ENCODE peak calls at places on chromosomes 3 and 15, in eight cellular contexts. One of them, this sample, is unnamed.
A peak's percentile ranks its signal among the peaks of the same experiment; 100 is the strongest.

GRCh38 chr3:87979527-87979926 is 79.3 kb downstream of the CGGBP1 start:
- DNase-seq in M059J: no peak
- DNase-seq in HFF-Myc: no peak
- DNase-seq in ELR: no peak
- DNase-seq in posterior vena cava: no peak
- DNase-seq in activated CD8-positive, alpha-beta memory T cell treated with anti-CD3 and anti-CD28 coated beads for 48 hours: no peak
- DNase-seq in pancreas: peak; percentile 20
- DNase-seq in glutamatergic neuron: no peak
- DNase-seq in this sample: no peak

GRCh38 chr15:77031376-77032050 is 36.6 kb downstream of the PSTPIP1 start:
- DNase-seq in M059J: peak; percentile 50
- DNase-seq in HFF-Myc: no peak
- DNase-seq in ELR: peak; percentile 43
- DNase-seq in posterior vena cava: peak; percentile 58
- DNase-seq in activated CD8-positive, alpha-beta memory T cell treated with anti-CD3 and anti-CD28 coated beads for 48 hours: no peak
- DNase-seq in pancreas: peak; percentile 12
- DNase-seq in glutamatergic neuron: peak; percentile 66
- DNase-seq in this sample: peak; percentile 78

GRCh38 chr3:65855370-65856100 is 183.2 kb downstream of the MAGI1 start:
- DNase-seq in M059J: peak; percentile 55
- DNase-seq in HFF-Myc: no peak
- DNase-seq in ELR: peak; percentile 36
- DNase-seq in posterior vena cava: no peak
- DNase-seq in activated CD8-positive, alpha-beta memory T cell treated with anti-CD3 and anti-CD28 coated beads for 48 hours: no peak
- DNase-seq in pancreas: no peak
- DNase-seq in glutamatergic neuron: no peak
- DNase-seq in this sample: no peak

GRCh38 chr3:82080261-82080660 is 318.8 kb upstream of the GBE1 start:
- DNase-seq in M059J: peak; percentile 22
- DNase-seq in HFF-Myc: no peak
- DNase-seq in ELR: no peak
- DNase-seq in posterior vena cava: no peak
- DNase-seq in activated CD8-positive, alpha-beta memory T cell treated with anti-CD3 and anti-CD28 coated beads for 48 hours: no peak
- DNase-seq in pancreas: no peak
- DNase-seq in glutamatergic neuron: no peak
- DNase-seq in this sample: no peak

GRCh38 chr3:44648564-44649229 is at the start of gene ZNF35:
- DNase-seq in M059J: peak; percentile 85
- DNase-seq in HFF-Myc: peak; percentile 72
- DNase-seq in ELR: peak; percentile 94
- DNase-seq in posterior vena cava: peak; percentile 93
- DNase-seq in activated CD8-positive, alpha-beta memory T cell treated with anti-CD3 and anti-CD28 coated beads for 48 hours: peak; percentile 13
- DNase-seq in pancreas: peak; percentile 66
- DNase-seq in glutamatergic neuron: peak; percentile 89
- DNase-seq in this sample: peak; percentile 91

GRCh38 chr15:80068578-80068977 is 9.1 kb downstream of the ZFAND6 start:
- DNase-seq in M059J: peak; percentile 32
- DNase-seq in HFF-Myc: peak; percentile 56
- DNase-seq in ELR: no peak
- DNase-seq in posterior vena cava: no peak
- DNase-seq in activated CD8-positive, alpha-beta memory T cell treated with anti-CD3 and anti-CD28 coated beads for 48 hours: no peak
- DNase-seq in pancreas: no peak
- DNase-seq in glutamatergic neuron: no peak
- DNase-seq in this sample: no peak

GRCh38 chr3:70989174-70989573 is 594.4 kb downstream of the FOXP1 start:
- DNase-seq in M059J: peak; percentile 75
- DNase-seq in HFF-Myc: no peak
- DNase-seq in ELR: peak; percentile 60
- DNase-seq in posterior vena cava: no peak
- DNase-seq in activated CD8-positive, alpha-beta memory T cell treated with anti-CD3 and anti-CD28 coated beads for 48 hours: no peak
- DNase-seq in pancreas: no peak
- DNase-seq in glutamatergic neuron: no peak
- DNase-seq in this sample: no peak

GRCh38 chr15:47516576-47517371 is 200.5 kb upstream of the SEMA6D start:
- DNase-seq in M059J: no peak
- DNase-seq in HFF-Myc: no peak
- DNase-seq in ELR: peak; percentile 59
- DNase-seq in posterior vena cava: no peak
- DNase-seq in activated CD8-positive, alpha-beta memory T cell treated with anti-CD3 and anti-CD28 coated beads for 48 hours: no peak
- DNase-seq in pancreas: no peak
- DNase-seq in glutamatergic neuron: no peak
- DNase-seq in this sample: no peak

GRCh38 chr15:93770788-93771187 is 460.6 kb upstream of the MCTP2 start:
- DNase-seq in M059J: no peak
- DNase-seq in HFF-Myc: no peak
- DNase-seq in ELR: no peak
- DNase-seq in posterior vena cava: no peak
- DNase-seq in activated CD8-positive, alpha-beta memory T cell treated with anti-CD3 and anti-CD28 coated beads for 48 hours: no peak
- DNase-seq in pancreas: no peak
- DNase-seq in glutamatergic neuron: no peak
- DNase-seq in this sample: no peak

GRCh38 chr3:136044980-136045745 is 79.6 kb downstream of the PPP2R3A start:
- DNase-seq in M059J: no peak
- DNase-seq in HFF-Myc: no peak
- DNase-seq in ELR: no peak
- DNase-seq in posterior vena cava: no peak
- DNase-seq in activated CD8-positive, alpha-beta memory T cell treated with anti-CD3 and anti-CD28 coated beads for 48 hours: no peak
- DNase-seq in pancreas: no peak
- DNase-seq in glutamatergic neuron: no peak
- DNase-seq in this sample: peak; percentile 82